ENCODE peak calls at places on chromosome 15, in four cellular contexts. J is left ventricle myocardium inferior, X is dorsolateral prefrontal cortex, K is stomach. T is an unnamed sample.

GRCh38 chr15:52765779-52766178 is 24.4 kb downstream of the ONECUT1 start:
- DNase-seq in K (no peak), J (no peak), X (no peak), T (no peak)

GRCh38 chr15:49877117-49877860 is 241.7 kb downstream of the ATP8B4 start:
- DNase-seq in J (no peak), K (no peak), X (no peak), T (no peak)

GRCh38 chr15:40104865-40105516 is 3.7 kb downstream of the BMF start:
- DNase-seq in K (peak), J (peak), X (peak), T (peak)

GRCh38 chr15:73983211-73983727 is 8.8 kb downstream of the STOML1 start:
- DNase-seq in J (peak), K (no peak), X (no peak), T (no peak)

GRCh38 chr15:94432279-94432678 is 200.9 kb downstream of the MCTP2 start:
- DNase-seq in X (no peak), K (no peak), J (no peak), T (no peak)

GRCh38 chr15:95287774-95288173 is 1042.7 kb upstream of the NR2F2 start:
- DNase-seq in J (no peak), K (no peak), X (no peak), T (no peak)

GRCh38 chr15:68365770-68366169 is 66.2 kb downstream of the ITGA11 start:
- DNase-seq in X (no peak), J (no peak), K (no peak), T (no peak)

GRCh38 chr15:35911052-35911780 is 365.3 kb upstream of the DPH6 start:
- DNase-seq in K (peak), J (peak), X (no peak), T (no peak)

GRCh38 chr15:33226559-33227181 is 32.2 kb upstream of the FMN1 start:
- DNase-seq in X (no peak), J (no peak), K (peak), T (no peak)

GRCh38 chr15:51864408-51865056 is 35.1 kb downstream of the TMOD3 start:
- DNase-seq in J (no peak), X (no peak), K (no peak), T (no peak)

GRCh38 chr15:75663931-75664421 is 16.3 kb downstream of the SNX33 start:
- DNase-seq in J (no peak), K (peak), X (no peak), T (no peak)

GRCh38 chr15:67820992-67821783 is 4.1 kb upstream of the SKOR1 start:
- DNase-seq in X (no peak), K (peak), J (peak), T (no peak)

GRCh38 chr15:52076889-52077781 is 35.4 kb downstream of the BCL2L10 start:
- DNase-seq in J (no peak), K (no peak), X (no peak), T (no peak)

GRCh38 chr15:83295417-83295816 is 11.0 kb upstream of the BNC1 start:
- DNase-seq in K (no peak), X (no peak), J (no peak), T (no peak)

GRCh38 chr15:68599560-68600071 is 20.8 kb downstream of the CORO2B start:
- DNase-seq in J (peak), X (peak), K (no peak), T (no peak)

GRCh38 chr15:74531144-74531811 is 9.7 kb upstream of the ARID3B start:
- DNase-seq in X (no peak), J (no peak), K (no peak), T (no peak)

GRCh38 chr15:64222573-64223361 is 59.9 kb upstream of the PPIB start:
- DNase-seq in J (no peak), X (no peak), K (no peak), T (no peak)

GRCh38 chr15:42063122-42063848 is 31.1 kb downstream of the PLA2G4D start:
- DNase-seq in J (no peak), X (no peak), K (no peak), T (no peak)

GRCh38 chr15:57685719-57686118 is 20.8 kb upstream of the POLR2M start:
- DNase-seq in K (no peak), X (no peak), J (no peak), T (no peak)

GRCh38 chr15:43954181-43954621 is 127.4 kb downstream of the WDR76 start:
- DNase-seq in K (no peak), J (no peak), X (peak), T (no peak)

GRCh38 chr15:70271422-70272088 is 173.8 kb upstream of the TLE3 start:
- DNase-seq in J (no peak), X (no peak), K (no peak), T (no peak)

GRCh38 chr15:100658895-100659294 is 56.5 kb downstream of the ASB7 start:
- DNase-seq in X (no peak), J (no peak), K (no peak), T (no peak)

GRCh38 chr15:96330064-96330449 is 443 bp upstream of the NR2F2 start:
- DNase-seq in X (no peak), J (no peak), K (no peak), T (no peak)

GRCh38 chr15:22956980-22957264 is 23.2 kb downstream of the CYFIP1 start:
- DNase-seq in X (no peak), K (no peak), J (no peak), T (no peak)

GRCh38 chr15:69300129-69300588 is 1.4 kb downstream of the PAQR5 start:
- DNase-seq in J (no peak), X (no peak), K (peak), T (no peak)

GRCh38 chr15:98671060-98672008 is 23.0 kb downstream of the IGF1R start:
- DNase-seq in J (no peak), X (no peak), K (no peak), T (no peak)

GRCh38 chr15:59322056-59322755 is 50.5 kb downstream of the MYO1E start:
- DNase-seq in X (no peak), J (no peak), K (no peak), T (no peak)

GRCh38 chr15:72593838-72594237 is 60.7 kb upstream of the GOLGA6B start:
- DNase-seq in J (no peak), X (no peak), K (no peak), T (no peak)

GRCh38 chr15:87267798-87268197 is 988.7 kb downstream of the NTRK3 start:
- DNase-seq in K (no peak), J (no peak), X (no peak), T (no peak)

GRCh38 chr15:101307048-101307896 is 12.2 kb upstream of the SNRPA1 start:
- DNase-seq in X (no peak), K (no peak), J (no peak), T (no peak)

GRCh38 chr15:31974154-31974794 is 56.0 kb upstream of the CHRNA7 start:
- DNase-seq in X (no peak), J (no peak), K (no peak), T (no peak)

GRCh38 chr15:55916666-55917409 is 76.6 kb downstream of the NEDD4 start:
- DNase-seq in X (no peak), J (no peak), K (no peak), T (no peak)

GRCh38 chr15:55915876-55916567 is 77.4 kb downstream of the NEDD4 start:
- DNase-seq in X (no peak), J (no peak), K (no peak), T (no peak)

GRCh38 chr15:55912982-55913381 is 80.4 kb downstream of the NEDD4 start:
- DNase-seq in K (no peak), J (no peak), X (no peak), T (no peak)

GRCh38 chr15:55914446-55914845 is 79.0 kb downstream of the NEDD4 start:
- DNase-seq in K (no peak), J (no peak), X (no peak), T (no peak)

GRCh38 chr15:55915221-55915620 is 78.2 kb downstream of the NEDD4 start:
- DNase-seq in K (no peak), J (no peak), X (no peak), T (no peak)
- H3K27ac ChIP-seq in K (no peak), J (no peak), X (no peak), T (no peak)

DNA sequence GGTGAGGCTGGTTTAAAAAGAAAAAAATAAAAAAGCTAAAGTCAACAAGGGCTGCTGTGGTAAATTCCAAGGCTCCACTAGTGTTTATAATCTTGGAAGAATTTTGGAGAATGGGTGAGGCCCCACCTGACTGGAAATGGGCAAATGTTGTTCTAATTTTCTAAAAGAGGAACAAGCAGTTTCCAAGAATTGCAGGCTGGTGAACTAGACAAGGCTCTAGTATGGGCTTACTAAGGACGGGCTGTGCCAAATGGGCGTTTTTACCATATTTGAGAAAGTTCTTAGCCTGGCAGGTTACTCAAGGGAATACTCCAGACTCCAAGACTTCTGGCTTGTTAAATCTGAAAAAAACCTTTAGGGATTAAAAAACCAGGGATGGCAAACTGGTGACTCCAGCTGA is 67.0 kb upstream of the ABHD2 start:
- DNase-seq in J (no peak), X (no peak), K (no peak), T (no peak)
- H3K27ac ChIP-seq in J (peak), X (no peak), K (peak), T (no peak)

GRCh38 chr15:66746231-66746605 is 44.2 kb downstream of the SMAD6 start:
- DNase-seq in X (no peak), K (no peak), J (no peak), T (no peak)
- H3K27ac ChIP-seq in X (no peak), K (peak), J (peak), T (no peak)

DNA sequence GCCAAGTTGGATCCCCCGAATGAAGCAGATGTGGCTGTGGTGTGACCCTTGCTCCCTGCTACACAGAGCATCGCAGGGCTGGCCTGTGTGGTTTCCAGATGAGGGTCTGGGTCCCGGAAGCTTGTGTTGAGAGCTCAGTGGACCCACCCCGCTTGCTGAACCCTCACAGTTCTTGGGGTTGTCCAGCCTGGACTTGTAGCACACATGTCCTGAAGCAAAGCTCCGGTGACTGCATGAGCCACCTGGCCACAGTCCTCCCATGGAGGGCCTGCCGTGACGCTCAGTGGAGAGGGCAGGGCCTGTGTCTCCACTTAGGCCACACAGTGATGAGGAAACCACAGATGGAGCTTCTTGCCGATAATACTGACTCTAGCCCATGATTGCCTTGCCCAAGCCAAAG is 62.7 kb downstream of the RGMA start:
- DNase-seq in J (no peak), K (no peak), X (no peak), T (no peak)
- H3K27ac ChIP-seq in J (peak), K (peak), X (peak), T (no peak)

DNA sequence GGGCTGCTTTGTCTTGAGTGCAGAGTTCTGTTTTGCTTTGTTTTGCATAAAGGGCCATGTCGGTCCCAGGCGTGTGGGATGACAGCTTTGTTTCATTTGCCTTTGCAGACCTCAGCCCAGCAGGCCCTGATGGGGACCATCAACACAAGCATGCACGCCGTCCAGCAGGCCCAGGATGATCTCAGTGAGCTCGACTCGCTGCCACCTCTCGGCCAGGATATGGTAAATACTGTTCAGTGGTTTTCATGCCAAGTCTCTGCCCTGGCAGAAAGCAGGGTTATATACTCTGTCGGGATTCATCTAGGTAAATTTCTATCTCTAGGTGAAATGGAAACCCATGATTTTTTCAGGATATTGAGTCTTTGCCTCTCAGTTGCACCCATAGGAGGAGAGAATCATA is 343.9 kb upstream of the TPM1 start:
- DNase-seq in J (no peak), K (no peak), X (no peak), T (no peak)
- H3K27ac ChIP-seq in J (no peak), K (no peak), X (no peak), T (no peak)

DNA sequence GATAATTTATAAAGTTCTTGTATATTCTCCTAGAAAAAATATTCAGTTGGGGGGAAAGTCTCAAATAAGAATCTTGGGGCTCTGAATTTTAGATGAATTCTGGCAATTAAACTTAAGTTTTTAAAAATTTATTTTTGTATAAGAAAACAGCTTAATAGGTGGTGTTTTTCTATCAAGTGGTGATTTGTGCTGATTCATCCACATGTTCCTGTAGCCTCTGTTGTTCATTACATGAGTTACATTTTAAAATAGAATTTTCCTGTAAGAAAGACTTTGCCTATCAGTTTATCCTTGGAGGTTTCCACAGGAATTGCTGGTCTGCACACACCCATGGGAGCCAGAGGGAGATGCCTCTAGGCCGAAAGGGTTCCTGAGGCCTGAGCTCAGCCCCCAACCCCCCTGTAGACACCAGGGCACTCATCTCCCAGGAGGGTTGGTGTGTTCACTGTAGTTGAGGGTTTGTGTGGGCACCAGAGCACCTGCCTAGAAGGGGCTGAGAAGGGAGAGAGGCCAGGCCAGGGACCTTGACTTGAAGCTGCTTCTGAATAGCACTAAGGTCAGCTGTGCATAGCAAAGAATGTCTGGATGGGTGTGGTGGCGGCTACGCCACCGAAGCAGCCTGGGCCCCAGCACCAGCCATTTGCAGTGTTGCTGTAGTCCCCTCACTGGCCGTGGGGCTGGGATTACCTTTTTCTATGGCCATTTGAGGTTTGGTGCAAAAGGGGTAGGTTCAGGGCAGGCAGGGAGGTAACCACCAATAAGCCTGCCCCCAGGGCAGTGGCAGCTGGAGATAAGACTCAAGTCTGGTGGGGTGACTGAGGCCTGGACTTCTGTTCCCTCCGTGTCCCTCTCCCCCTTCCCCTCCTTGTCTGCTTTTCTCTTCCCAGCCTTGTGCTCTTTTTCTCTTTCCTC is 11.9 kb downstream of the DNAJA4 start:
- DNase-seq in X (no peak), J (no peak), K (no peak), T (no peak)
- H3K27ac ChIP-seq in X (no peak), J (no peak), K (no peak), T (no peak)

GRCh38 chr15:38687340-38687739 is 122.7 kb upstream of the RASGRP1 start:
- DNase-seq in J (no peak), K (no peak), X (no peak), T (no peak)
- H3K27ac ChIP-seq in J (no peak), K (no peak), X (no peak), T (no peak)

T was measured in caudate nucleus.